ENCODE peak calls at places on chromosomes 2 and 18, in seven cellular contexts. Z is neural crest cell, P is endothelial cell, B is foreskin fibroblast, H is fibroblast of the aortic adventitia, W is HFF-Myc, U is cardiac fibroblast. I is an unnamed sample.

GRCh38 chr2:71949537-71949798 is 198.2 kb downstream of the CYP26B1 start:
- DNase-seq in Z (no peak), H (no peak), W (no peak), U (no peak), B (no peak), P (no peak), I (no peak)

GRCh38 chr2:167579826-167580225 is 667.6 kb downstream of the STK39 start:
- DNase-seq in W (no peak), P (no peak), U (no peak), Z (no peak), B (no peak), H (no peak), I (no peak)

GRCh38 chr2:85439986-85440385 is 21.5 kb downstream of the SH2D6 start:
- DNase-seq in P (no peak), B (no peak), Z (no peak), U (no peak), W (no peak), H (no peak), I (no peak)

GRCh38 chr2:53568463-53568862 is 199.1 kb upstream of the CHAC2 start:
- DNase-seq in U (peak), P (no peak), B (no peak), H (peak), Z (no peak), W (no peak), I (no peak)

GRCh38 chr2:232261776-232262175 is 116.8 kb upstream of the ALPP start:
- DNase-seq in B (peak), H (no peak), U (no peak), P (no peak), Z (no peak), W (no peak), I (no peak)

GRCh38 chr2:16559263-16559662 is 106.4 kb downstream of the CYRIA start:
- DNase-seq in U (no peak), B (no peak), W (no peak), P (no peak), H (no peak), Z (no peak), I (no peak)

GRCh38 chr2:134823431-134823830 is 15.0 kb upstream of the ACMSD start:
- DNase-seq in P (no peak), Z (no peak), W (no peak), H (no peak), U (no peak), B (no peak), I (no peak)

GRCh38 chr18:24862225-24862893 is 401.9 kb downstream of the HRH4 start:
- DNase-seq in B (no peak), H (no peak), U (no peak), P (peak), W (no peak), Z (peak), I (no peak)

GRCh38 chr2:224194161-224194560 is 155.1 kb upstream of the SERPINE2 start:
- DNase-seq in P (no peak), H (peak), Z (no peak), W (no peak), U (no peak), B (peak), I (no peak)

GRCh38 chr18:23217781-23218180 is 82.5 kb downstream of the CABLES1 start:
- DNase-seq in H (no peak), Z (no peak), U (no peak), W (no peak), P (no peak), B (no peak), I (no peak)

GRCh38 chr2:52128081-52128480 is 1096.1 kb upstream of the NRXN1 start:
- DNase-seq in P (no peak), W (no peak), U (peak), Z (no peak), B (no peak), H (no peak), I (no peak)

GRCh38 chr18:48859311-48860275 is 91.2 kb downstream of the SMAD7 start:
- DNase-seq in B (no peak), P (no peak), H (no peak), Z (peak), W (no peak), U (no peak), I (no peak)

GRCh38 chr2:69118609-69119008 is 105.6 kb downstream of the ANTXR1 start:
- DNase-seq in Z (no peak), P (no peak), H (peak), U (no peak), W (no peak), B (peak), I (no peak)

GRCh38 chr2:207467716-207468347 is 61.9 kb upstream of the CREB1 start:
- DNase-seq in Z (no peak), W (peak), B (peak), P (no peak), U (peak), H (peak), I (no peak)

GRCh38 chr2:179825494-179825893 is 35.9 kb downstream of the ZNF385B start:
- DNase-seq in B (no peak), P (no peak), U (peak), Z (no peak), W (no peak), H (peak), I (no peak)

GRCh38 chr18:57523171-57523956 is 63.1 kb downstream of the FECH start:
- DNase-seq in H (no peak), B (no peak), U (no peak), Z (no peak), P (no peak), W (no peak), I (peak)

GRCh38 chr2:119253114-119253702 is 29.6 kb downstream of the STEAP3 start:
- DNase-seq in Z (no peak), B (peak), W (no peak), U (peak), H (peak), P (no peak), I (no peak)

GRCh38 chr2:134452042-134452733 is 198.3 kb downstream of the MGAT5 start:
- DNase-seq in U (no peak), P (no peak), B (no peak), Z (no peak), W (no peak), H (no peak), I (no peak)

GRCh38 chr18:9494778-9495302 is 19.5 kb downstream of the RALBP1 start:
- DNase-seq in Z (no peak), B (no peak), U (peak), W (no peak), P (no peak), H (no peak), I (no peak)

GRCh38 chr2:159111346-159111922 is 143.0 kb downstream of the TANC1 start:
- DNase-seq in Z (no peak), W (no peak), H (no peak), B (peak), U (no peak), P (no peak), I (no peak)

GRCh38 chr2:230326453-230327417 is at the start of gene SP140L:
- DNase-seq in B (peak), Z (no peak), W (peak), P (no peak), U (peak), H (peak), I (peak)

GRCh38 chr2:235170536-235171510 is 219.0 kb downstream of the SH3BP4 start:
- DNase-seq in P (no peak), B (peak), U (peak), H (peak), W (no peak), Z (peak), I (no peak)

GRCh38 chr2:74216642-74217041 is 18.2 kb downstream of the MTHFD2 start:
- DNase-seq in U (no peak), P (no peak), B (no peak), H (no peak), Z (no peak), W (no peak), I (no peak)

GRCh38 chr18:79577451-79578395 is 101.9 kb upstream of the CTDP1 start:
- DNase-seq in P (no peak), B (no peak), Z (no peak), H (no peak), W (no peak), U (peak), I (no peak)

GRCh38 chr2:234328444-234328990 is 168.4 kb downstream of the ARL4C start:
- DNase-seq in B (no peak), H (no peak), P (no peak), Z (no peak), U (no peak), W (no peak), I (no peak)

GRCh38 chr2:60498176-60499081 is 55.0 kb downstream of the BCL11A start:
- DNase-seq in P (no peak), W (no peak), Z (no peak), U (no peak), H (no peak), B (no peak), I (peak)

GRCh38 chr2:137380610-137381009 is 583.7 kb upstream of the HNMT start:
- DNase-seq in P (no peak), W (peak), H (no peak), B (no peak), U (peak), Z (no peak), I (no peak)

GRCh38 chr2:9102861-9103662 is 99.6 kb upstream of the MBOAT2 start:
- DNase-seq in U (no peak), B (no peak), W (no peak), Z (no peak), P (no peak), H (no peak), I (no peak)
- TF ChIP-seq CTCF in U (no peak), B (no peak), W (no peak), Z (no peak), P (no peak), H (no peak), I (no peak)

DNA sequence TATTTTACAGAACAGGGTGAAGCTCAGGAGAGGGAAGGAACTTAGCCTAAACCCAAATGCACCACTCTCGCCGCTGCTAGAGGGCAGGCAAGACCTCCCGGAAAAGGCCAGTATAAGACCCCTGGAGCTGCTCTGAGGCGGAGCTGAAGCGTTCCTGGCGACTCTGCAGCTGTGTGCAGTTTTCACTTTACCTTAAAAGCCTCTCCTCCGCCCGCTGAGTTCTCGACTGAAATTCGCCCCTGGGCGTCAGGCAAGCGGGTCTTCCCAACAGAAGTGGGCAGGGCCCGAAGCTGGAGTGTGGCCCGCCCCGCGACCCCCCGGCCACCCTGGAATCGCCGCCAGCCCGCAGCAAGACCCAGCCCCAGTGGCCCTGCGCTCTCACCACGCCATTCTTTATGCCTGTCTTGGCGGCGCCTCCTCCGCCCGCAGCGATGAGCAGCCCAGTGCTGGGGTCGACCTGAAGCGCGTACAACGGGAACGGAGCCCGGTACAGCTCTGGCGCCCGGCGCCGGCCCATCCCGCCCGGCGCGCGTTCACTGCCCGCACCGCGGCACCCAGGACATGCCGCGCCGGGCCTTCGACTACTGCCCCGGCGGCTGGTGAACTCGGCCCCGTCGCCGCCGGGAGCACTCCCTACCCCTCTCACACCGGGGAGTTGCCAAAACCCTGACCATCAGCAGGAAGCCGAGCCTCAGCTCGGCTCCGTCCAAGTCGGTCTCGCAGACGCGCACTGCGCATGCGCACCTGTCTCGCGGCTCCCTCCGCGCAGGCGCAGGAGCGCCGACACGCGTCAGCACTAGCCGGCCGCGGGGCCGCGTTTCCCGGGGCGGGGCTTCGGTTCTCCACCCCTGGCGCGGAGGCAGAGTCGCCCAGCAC is at the start of gene PREB:
- DNase-seq in Z (peak), H (peak), U (peak), P (peak), B (peak), W (peak), I (peak)
- TF ChIP-seq CTCF in Z (peak), H (peak), U (peak), P (no peak), B (peak), W (peak), I (peak)

GRCh38 chr2:126029316-126029715 is 626.6 kb upstream of the GYPC start:
- DNase-seq in U (no peak), H (no peak), Z (no peak), P (peak), B (no peak), W (no peak), I (no peak)
- TF ChIP-seq CTCF in U (no peak), H (no peak), Z (no peak), P (no peak), B (no peak), W (no peak), I (no peak)

GRCh38 chr2:238939074-238939473 is 91.2 kb downstream of the TWIST2 start:
- DNase-seq in U (peak), W (no peak), Z (no peak), H (no peak), P (no peak), B (peak), I (no peak)
- TF ChIP-seq CTCF in U (no peak), W (no peak), Z (no peak), H (no peak), P (no peak), B (no peak), I (no peak)

GRCh38 chr18:29874519-29875098 is 1167.9 kb downstream of the DSC3 start:
- DNase-seq in P (peak), H (peak), U (peak), W (peak), Z (peak), B (no peak), I (peak)
- TF ChIP-seq CTCF in P (peak), H (peak), U (peak), W (peak), Z (peak), B (peak), I (peak)